ENCODE peak calls at places on chromosomes 16 and 17, in six cellular contexts. I, B, Z, Q, F and U are unnamed samples. For H3K9me3, the result is how much of the 10 kb centered on the place peaks cover.

GRCh38 chr16:19389246-19389645 is 28.4 kb upstream of the TMC5 start:
- ATAC-seq in I (peak), B (peak), Z (peak), Q (peak), F (peak), U (no peak)

GRCh38 chr17:75848523-75849303 is 4.5 kb upstream of the UNC13D start:
- ATAC-seq in I (peak), B (no peak), Z (peak), Q (peak), F (no peak), U (peak)

GRCh38 chr16:74605746-74606520 is 981 bp downstream of the GLG1 start:
- ATAC-seq in I (peak), B (peak), Z (no peak), Q (peak), F (peak), U (no peak)

GRCh38 chr17:66711936-66712335 is 123.0 kb upstream of the CACNG5 start:
- ATAC-seq in I (peak), B (peak), Z (peak), Q (peak), F (peak), U (no peak)

GRCh38 chr16:56866955-56867830 is 2.2 kb downstream of the SLC12A3 start:
- ATAC-seq in I (peak), B (peak), Z (peak), Q (peak), F (peak), U (no peak)

GRCh38 chr16:21646721-21647561 is 5.5 kb downstream of the IGSF6 start:
- ATAC-seq in I (no peak), B (peak), Z (no peak), Q (peak), F (no peak), U (no peak)

GRCh38 chr16:79348521-79349306 is 251.8 kb downstream of the MAF start:
- ATAC-seq in I (no peak), B (no peak), Z (no peak), Q (no peak), F (no peak), U (no peak)

GRCh38 chr17:81251943-81252301 is 12.8 kb downstream of the NDUFAF8 start:
- ATAC-seq in I (no peak), B (no peak), Z (no peak), Q (no peak), F (no peak), U (no peak)

GRCh38 chr17:30235386-30236296 is at the start of gene SLC6A4:
- ATAC-seq in I (peak), B (peak), Z (no peak), Q (no peak), F (no peak), U (no peak)

GRCh38 chr16:8955828-8956227 is 7.9 kb downstream of the USP7 start:
- ATAC-seq in I (no peak), B (no peak), Z (no peak), Q (no peak), F (no peak), U (no peak)

GRCh38 chr16:2942045-2942444 is 22.0 kb upstream of the KREMEN2 start:
- ATAC-seq in I (no peak), B (peak), Z (no peak), Q (no peak), F (no peak), U (no peak)

GRCh38 chr16:88700636-88701482 is 5.3 kb downstream of the RNF166 start:
- ATAC-seq in I (no peak), B (peak), Z (no peak), Q (peak), F (peak), U (peak)

GRCh38 chr16:56382901-56383355 is 42.4 kb downstream of the AMFR start:
- ATAC-seq in I (peak), B (no peak), Z (peak), Q (peak), F (no peak), U (no peak)

GRCh38 chr17:21199856-21200255 is 14.1 kb downstream of the TMEM11 start:
- ATAC-seq in I (no peak), B (peak), Z (no peak), Q (no peak), F (no peak), U (no peak)

GRCh38 chr17:4444782-4445473 is 11.2 kb downstream of the SPNS3 start:
- ATAC-seq in I (peak), B (no peak), Z (peak), Q (no peak), F (no peak), U (no peak)

GRCh38 chr17:75394332-75394918 is 11.1 kb downstream of the GRB2 start:
- ATAC-seq in I (peak), B (peak), Z (peak), Q (peak), F (peak), U (no peak)

GRCh38 chr16:51119576-51120288 is 31.3 kb downstream of the SALL1 start:
- ATAC-seq in I (no peak), B (no peak), Z (no peak), Q (peak), F (no peak), U (no peak)

GRCh38 chr17:44200478-44201155 is 933 bp upstream of the ATXN7L3 start:
- ATAC-seq in I (peak), B (peak), Z (peak), Q (peak), F (peak), U (no peak)

GRCh38 chr16:25959216-25959615 is 267.5 kb downstream of the HS3ST4 start:
- ATAC-seq in I (no peak), B (no peak), Z (no peak), Q (no peak), F (no peak), U (no peak)

GRCh38 chr16:19118938-19119431 is 5.2 kb downstream of the ITPRIPL2 start:
- ATAC-seq in I (no peak), B (peak), Z (no peak), Q (no peak), F (peak), U (peak)

GRCh38 chr16:13793788-13794461 is 126.0 kb upstream of the ERCC4 start:
- ATAC-seq in I (no peak), B (no peak), Z (no peak), Q (no peak), F (no peak), U (peak)

GRCh38 chr16:3503513-3503912 is 2.7 kb downstream of the CLUAP1 start:
- ATAC-seq in I (no peak), B (peak), Z (no peak), Q (no peak), F (no peak), U (no peak)

GRCh38 chr16:70470927-70471341 is 16.5 kb downstream of the FCSK start:
- ATAC-seq in I (peak), B (peak), Z (peak), Q (peak), F (peak), U (no peak)

GRCh38 chr17:17098426-17099035 is 56.3 kb downstream of the MPRIP start:
- ATAC-seq in I (no peak), B (no peak), Z (no peak), Q (no peak), F (no peak), U (peak)

GRCh38 chr16:9484436-9484835 is 393.0 kb downstream of the HAPSTR1 start:
- ATAC-seq in I (no peak), B (no peak), Z (no peak), Q (no peak), F (no peak), U (no peak)

GRCh38 chr17:64413505-64413904 is 22.8 kb upstream of the PECAM1 start:
- ATAC-seq in I (no peak), B (peak), Z (no peak), Q (no peak), F (no peak), U (no peak)

GRCh38 chr17:61904094-61904710 is 23.6 kb downstream of the INTS2 start:
- ATAC-seq in I (no peak), B (peak), Z (no peak), Q (no peak), F (no peak), U (no peak)

GRCh38 chr17:32820440-32820839 is 56.5 kb downstream of the MYO1D start:
- ATAC-seq in I (no peak), B (no peak), Z (no peak), Q (no peak), F (no peak), U (no peak)

GRCh38 chr16:19411298-19411697 is 6.4 kb upstream of the TMC5 start:
- ATAC-seq in I (no peak), B (no peak), Z (no peak), Q (no peak), F (no peak), U (no peak)

GRCh38 chr17:80959330-80960036 is 32.2 kb upstream of the CHMP6 start:
- ATAC-seq in I (peak), B (no peak), Z (peak), Q (no peak), F (no peak), U (peak)

GRCh38 chr17:55527520-55528118 is 16.4 kb upstream of the SMIM36 start:
- ATAC-seq in I (peak), B (peak), Z (no peak), Q (peak), F (peak), U (peak)

GRCh38 chr16:51577621-51578303 is 426.7 kb upstream of the SALL1 start:
- ATAC-seq in I (no peak), B (peak), Z (no peak), Q (no peak), F (no peak), U (no peak)

GRCh38 chr17:48219605-48220004 is 112.0 kb downstream of the SNX11 start:
- ATAC-seq in I (no peak), B (no peak), Z (no peak), Q (no peak), F (peak), U (no peak)

GRCh38 chr16:10776280-10776679 is 32.6 kb downstream of the NUBP1 start:
- ATAC-seq in I (no peak), B (peak), Z (no peak), Q (no peak), F (no peak), U (no peak)

GRCh38 chr17:7343250-7343649 is 6.9 kb downstream of the ACAP1 start:
- ATAC-seq in I (no peak), B (no peak), Z (no peak), Q (no peak), F (no peak), U (no peak)

GRCh38 chr16:30893082-30893743 is 664 bp downstream of the BCL7C start:
- ATAC-seq in I (no peak), B (peak), Z (peak), Q (no peak), F (no peak), U (no peak)

GRCh38 chr17:61395983-61396585 is 3.6 kb upstream of the TBX2 start:
- ATAC-seq in I (no peak), B (no peak), Z (no peak), Q (no peak), F (no peak), U (no peak)

GRCh38 chr16:2458887-2459646 is 842 bp upstream of the TEDC2 start:
- ATAC-seq in I (peak), B (peak), Z (peak), Q (peak), F (no peak), U (no peak)

GRCh38 chr16:67463059-67463458 is 17.9 kb downstream of the ATP6V0D1 start:
- ATAC-seq in I (no peak), B (no peak), Z (no peak), Q (no peak), F (no peak), U (no peak)

GRCh38 chr16:67460168-67460567 is 20.8 kb downstream of the ATP6V0D1 start:
- ATAC-seq in I (no peak), B (no peak), Z (no peak), Q (no peak), F (peak), U (peak)

GRCh38 chr16:67462279-67462655 is 18.7 kb downstream of the ATP6V0D1 start:
- ATAC-seq in I (no peak), B (no peak), Z (no peak), Q (no peak), F (no peak), U (no peak)

GRCh38 chr16:67460961-67461360 is 20.0 kb downstream of the ATP6V0D1 start:
- ATAC-seq in I (no peak), B (no peak), Z (no peak), Q (no peak), F (no peak), U (no peak)

GRCh38 chr16:67461600-67462278 is 19.2 kb downstream of the ATP6V0D1 start:
- ATAC-seq in I (no peak), B (no peak), Z (no peak), Q (no peak), F (no peak), U (no peak)
- H3K27ac ChIP-seq in I (no peak), B (no peak), Z (no peak), Q (no peak), F (no peak), U (no peak)

GRCh38 chr16:83843657-83844056 is 35.9 kb downstream of the HSBP1 start:
- ATAC-seq in I (no peak), B (no peak), Z (no peak), Q (no peak), F (no peak), U (no peak)

GRCh38 chr16:83851473-83851872 is 43.7 kb downstream of the HSBP1 start:
- ATAC-seq in I (no peak), B (no peak), Z (no peak), Q (peak), F (no peak), U (no peak)

GRCh38 chr16:83849434-83849833 is 41.7 kb downstream of the HSBP1 start:
- ATAC-seq in I (no peak), B (no peak), Z (no peak), Q (no peak), F (no peak), U (peak)

GRCh38 chr16:83845263-83845662 is 37.5 kb downstream of the HSBP1 start:
- ATAC-seq in I (no peak), B (no peak), Z (no peak), Q (no peak), F (no peak), U (no peak)

GRCh38 chr16:83847371-83848225 is 39.8 kb downstream of the HSBP1 start:
- ATAC-seq in I (no peak), B (no peak), Z (no peak), Q (no peak), F (no peak), U (no peak)
- TF ChIP-seq POLR2AphosphoS5 in I (no peak), B (no peak), Z (no peak), Q (no peak), F (no peak), U (no peak)

DNA sequence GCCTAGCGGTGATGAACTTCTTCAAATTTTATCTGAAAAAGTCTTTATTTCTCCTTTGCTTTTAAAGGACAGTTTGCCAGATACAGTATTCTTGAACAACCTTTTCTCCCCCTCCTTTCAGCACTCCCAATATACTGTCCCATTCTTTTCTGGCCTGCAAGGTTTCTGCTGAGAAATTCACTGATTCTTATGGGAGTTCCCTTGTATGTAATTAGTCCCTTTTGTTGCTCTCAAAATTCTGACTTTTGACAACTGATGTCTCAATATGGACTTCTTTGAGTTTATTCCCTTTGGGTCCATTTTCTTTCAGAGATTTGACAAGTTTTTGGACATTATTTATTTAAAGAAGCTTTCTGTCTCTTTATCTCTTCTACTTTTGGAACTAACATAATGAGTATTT is 39.4 kb downstream of the SDR42E1 start:
- ATAC-seq in I (no peak), B (no peak), Z (no peak), Q (no peak), F (no peak), U (no peak)
- H3K9me3 ChIP-seq in I (under half), B (under half), Z (under half), Q (under half), F (under half), U (under half)

GRCh38 chr17:40018211-40019121 is 3.2 kb downstream of the CSF3 start:
- ATAC-seq in I (no peak), B (no peak), Z (no peak), Q (no peak), F (no peak), U (peak)
- H3K27ac ChIP-seq in I (no peak), B (no peak), Z (no peak), Q (no peak), F (peak), U (peak)

GRCh38 chr17:77284023-77284617 is 143.4 kb downstream of the SEC14L1 start:
- ATAC-seq in I (no peak), B (no peak), Z (no peak), Q (no peak), F (no peak), U (no peak)

GRCh38 chr17:77280304-77280910 is 139.6 kb downstream of the SEC14L1 start:
- ATAC-seq in I (peak), B (no peak), Z (peak), Q (peak), F (no peak), U (peak)

GRCh38 chr17:77281904-77282367 is 141.2 kb downstream of the SEC14L1 start:
- ATAC-seq in I (peak), B (peak), Z (peak), Q (peak), F (no peak), U (no peak)

GRCh38 chr17:77281024-77281903 is 140.5 kb downstream of the SEC14L1 start:
- ATAC-seq in I (peak), B (peak), Z (peak), Q (peak), F (peak), U (peak)

DNA sequence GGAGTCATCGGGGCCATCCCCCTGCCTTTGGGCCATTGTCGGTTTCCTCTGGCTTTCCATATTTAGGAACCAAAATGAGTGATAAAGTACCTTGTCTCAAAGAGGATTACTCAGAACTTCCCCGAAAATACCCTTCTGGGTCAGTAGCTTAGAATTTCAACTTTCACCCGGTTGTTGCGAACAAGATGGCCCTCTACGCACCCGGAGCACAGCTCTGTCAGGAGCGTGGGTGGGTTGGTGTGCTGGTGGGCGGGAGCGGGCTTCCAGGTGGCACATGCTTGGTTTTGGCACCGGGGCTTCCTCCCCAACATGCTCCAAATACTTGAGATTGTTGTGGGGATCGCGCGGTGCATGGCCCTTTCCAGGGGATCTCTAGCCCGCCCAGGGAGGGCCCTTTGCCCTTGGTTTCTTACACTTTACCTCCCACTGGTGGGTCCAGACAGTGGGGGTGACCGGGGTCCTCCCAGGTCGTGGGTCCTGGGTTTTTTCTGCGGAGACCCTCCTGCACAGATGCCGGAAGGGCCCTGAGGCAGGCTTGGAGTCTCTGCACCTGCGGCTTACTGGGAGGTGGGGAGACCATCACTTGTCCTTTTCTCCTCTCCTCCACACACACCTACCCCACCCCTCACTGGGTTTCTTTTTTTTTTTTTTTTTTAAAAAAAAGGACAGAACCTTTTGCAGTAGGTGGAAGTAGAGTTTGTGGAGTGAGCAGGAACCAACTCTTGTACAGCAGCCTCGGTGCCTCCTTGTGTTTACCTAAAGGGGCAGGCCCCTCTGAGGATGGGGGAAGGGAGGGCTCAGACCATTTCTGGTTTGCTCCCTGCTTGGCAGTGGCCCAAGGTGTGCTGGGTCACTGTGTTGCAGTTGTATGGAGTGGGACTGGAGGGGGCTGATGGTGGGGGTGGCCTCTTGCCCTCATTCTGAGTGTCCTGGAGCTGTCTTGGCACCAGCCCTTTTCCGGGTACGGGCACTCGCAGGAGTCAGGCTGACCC is 142.1 kb downstream of the SEC14L1 start:
- ATAC-seq in I (no peak), B (peak), Z (no peak), Q (no peak), F (no peak), U (no peak)
- TF ChIP-seq POLR2AphosphoS5 in I (no peak), B (no peak), Z (peak), Q (peak), F (no peak), U (peak)

GRCh38 chr17:78951967-78952551 is 26.9 kb upstream of the TIMP2 start:
- ATAC-seq in I (no peak), B (no peak), Z (no peak), Q (peak), F (no peak), U (no peak)
- H3K9me3 ChIP-seq in I (under half), B (under half), Z (under half), Q (under half), F (under half), U (under half)

DNA sequence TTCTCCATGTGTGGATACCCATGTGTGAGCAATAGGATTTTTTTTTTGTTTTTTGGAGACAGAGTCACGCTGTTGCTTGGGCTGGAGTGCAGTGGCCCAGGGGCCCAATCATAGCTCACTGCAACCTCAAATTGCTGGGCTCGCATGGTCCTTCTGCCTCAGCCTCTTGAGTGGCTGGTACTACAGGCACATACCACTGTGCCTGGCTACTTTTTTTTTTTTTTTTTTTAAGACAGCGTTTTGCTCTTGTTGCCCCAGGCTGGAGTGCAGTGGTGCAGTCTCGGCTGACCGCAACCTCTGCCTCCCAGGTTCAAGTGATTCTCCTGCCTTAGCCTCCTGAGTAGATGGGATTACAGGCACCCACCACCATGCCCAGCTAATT is 16.7 kb downstream of the MGRN1 start:
- ATAC-seq in I (no peak), B (no peak), Z (no peak), Q (no peak), F (no peak), U (no peak)
- H3K27ac ChIP-seq in I (no peak), B (no peak), Z (no peak), Q (no peak), F (no peak), U (no peak)

GRCh38 chr17:36816889-36817288 is 120.4 kb upstream of the LHX1 start:
- ATAC-seq in I (no peak), B (no peak), Z (no peak), Q (no peak), F (no peak), U (no peak)
- TF ChIP-seq POLR2AphosphoS5 in I (no peak), B (no peak), Z (no peak), Q (no peak), F (no peak), U (no peak)